ENCODE peak calls at places on chromosome 14, in four cellular contexts. T is MM.1S, I is lung, P is cardiac fibroblast. Z is an unnamed sample.

GRCh38 chr14:100153560-100153959 is 5.9 kb downstream of the DEGS2 start:
- DNase-seq in P (no peak), T (no peak), I (no peak), Z (no peak)

GRCh38 chr14:70416322-70416716 is 571 bp downstream of the SYNJ2BP start:
- DNase-seq in I (no peak), P (peak; percentile 19), T (no peak), Z (no peak)

GRCh38 chr14:54175298-54175942 is 218.8 kb upstream of the BMP4 start:
- DNase-seq in I (peak; percentile 75), P (peak; percentile 82), T (peak; percentile 42), Z (peak; percentile 30)

GRCh38 chr14:68140111-68140741 is 320.6 kb downstream of the RAD51B start:
- DNase-seq in I (peak; percentile 44), T (no peak), P (peak; percentile 93), Z (no peak)

GRCh38 chr14:23286904-23287479 is 1.1 kb upstream of the HOMEZ start:
- DNase-seq in T (no peak), I (no peak), P (peak; percentile 24), Z (no peak)

GRCh38 chr14:23025181-23025788 is 9.4 kb downstream of the PSMB5 start:
- DNase-seq in I (no peak), T (no peak), P (no peak), Z (no peak)

GRCh38 chr14:91911474-91912032 is 35.9 kb downstream of the FBLN5 start:
- DNase-seq in T (peak; percentile 7), I (no peak), P (peak; percentile 85), Z (peak; percentile 50)

GRCh38 chr14:67343601-67344230 is 15.9 kb downstream of the ATP6V1D start:
- DNase-seq in P (no peak), T (no peak), I (no peak), Z (no peak)

GRCh38 chr14:67268456-67269115 is 27.4 kb downstream of the PALS1 start:
- DNase-seq in I (no peak), T (no peak), P (peak; percentile 49), Z (no peak)

GRCh38 chr14:96225745-96226151 is 21.1 kb downstream of the BDKRB2 start:
- DNase-seq in P (peak; percentile 15), T (no peak), I (no peak), Z (no peak)

GRCh38 chr14:74630881-74631690 is 19.0 kb upstream of the LTBP2 start:
- DNase-seq in I (no peak), T (no peak), P (no peak), Z (no peak)

GRCh38 chr14:55373784-55374725 is 37.6 kb downstream of the ATG14 start:
- DNase-seq in P (peak; percentile 9), T (no peak), I (no peak), Z (peak; percentile 50)

GRCh38 chr14:75156901-75157300 is 19.5 kb downstream of the TMED10 start:
- DNase-seq in T (no peak), P (no peak), I (no peak), Z (no peak)

GRCh38 chr14:74756326-74756725 is 6.8 kb upstream of the YLPM1 start:
- DNase-seq in I (no peak), P (no peak), T (no peak), Z (no peak)

GRCh38 chr14:62914025-62914424 is 131.2 kb downstream of the KCNH5 start:
- DNase-seq in P (no peak), I (no peak), T (no peak), Z (no peak)

GRCh38 chr14:51006781-51007211 is 62.5 kb upstream of the PYGL start:
- DNase-seq in T (no peak), P (peak; percentile 64), I (peak; percentile 34), Z (no peak)

GRCh38 chr14:30528778-30529642 is 29.9 kb upstream of the G2E3 start:
- DNase-seq in P (no peak), T (no peak), I (no peak), Z (no peak)

GRCh38 chr14:93857500-93857899 is 69.2 kb upstream of the PRIMA1 start:
- DNase-seq in P (no peak), T (no peak), I (no peak), Z (no peak)

GRCh38 chr14:75928587-75929230 is 53.1 kb downstream of the TGFB3 start:
- DNase-seq in I (no peak), T (no peak), P (peak; percentile 48), Z (no peak)

GRCh38 chr14:45838597-45838996 is 585.6 kb upstream of the MIS18BP1 start:
- DNase-seq in T (no peak), I (no peak), P (no peak), Z (peak; percentile 4)

GRCh38 chr14:86604546-86604945 is 1074.6 kb downstream of the FLRT2 start:
- DNase-seq in P (no peak), T (peak; percentile 11), I (no peak), Z (no peak)

GRCh38 chr14:68312884-68313725 is 479.8 kb downstream of the ZFP36L1 start:
- DNase-seq in T (peak; percentile 14), I (no peak), P (no peak), Z (peak; percentile 44)

GRCh38 chr14:68284333-68284732 is 464.8 kb downstream of the RAD51B start:
- DNase-seq in P (peak; percentile 89), T (no peak), I (no peak), Z (no peak)

GRCh38 chr14:41289025-41289424 is 317.7 kb upstream of the LRFN5 start:
- DNase-seq in I (no peak), T (no peak), P (no peak), Z (no peak)
- TF ChIP-seq CTCF in I (no peak), T (no peak), P (no peak), Z (no peak)

GRCh38 chr14:103031956-103032355 is 25.4 kb downstream of the CDC42BPB start:
- DNase-seq in T (no peak), I (no peak), P (no peak), Z (no peak)
- TF ChIP-seq CTCF in T (no peak), I (no peak), P (no peak), Z (no peak)

DNA sequence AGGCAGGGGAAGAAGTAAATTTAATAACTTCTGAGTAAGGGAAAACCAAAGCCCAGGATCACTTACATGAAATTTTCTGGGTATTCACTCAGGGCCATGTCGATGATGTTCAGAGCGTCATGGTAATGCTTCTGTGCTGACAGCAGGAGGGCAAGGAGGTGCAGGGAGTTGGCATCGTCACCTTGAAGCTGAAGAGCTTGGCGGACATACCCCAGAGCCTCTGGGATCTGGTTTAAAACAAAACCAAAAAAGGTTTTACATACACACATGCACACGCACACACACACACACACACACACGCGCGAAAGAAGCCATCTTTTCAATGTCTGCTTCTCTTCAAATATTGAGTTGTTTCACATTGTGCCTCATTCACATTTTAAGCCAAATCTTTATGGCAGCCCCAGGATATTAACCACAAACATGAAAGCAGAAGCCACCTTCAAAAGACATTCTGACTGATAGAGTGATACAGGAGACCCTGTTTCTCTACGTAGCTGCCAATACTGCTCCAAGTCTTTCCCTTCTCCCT is 172.2 kb downstream of the TTC7B start:
- DNase-seq in P (no peak), T (no peak), I (no peak), Z (no peak)
- TF ChIP-seq CTCF in P (no peak), T (no peak), I (no peak), Z (no peak)

DNA sequence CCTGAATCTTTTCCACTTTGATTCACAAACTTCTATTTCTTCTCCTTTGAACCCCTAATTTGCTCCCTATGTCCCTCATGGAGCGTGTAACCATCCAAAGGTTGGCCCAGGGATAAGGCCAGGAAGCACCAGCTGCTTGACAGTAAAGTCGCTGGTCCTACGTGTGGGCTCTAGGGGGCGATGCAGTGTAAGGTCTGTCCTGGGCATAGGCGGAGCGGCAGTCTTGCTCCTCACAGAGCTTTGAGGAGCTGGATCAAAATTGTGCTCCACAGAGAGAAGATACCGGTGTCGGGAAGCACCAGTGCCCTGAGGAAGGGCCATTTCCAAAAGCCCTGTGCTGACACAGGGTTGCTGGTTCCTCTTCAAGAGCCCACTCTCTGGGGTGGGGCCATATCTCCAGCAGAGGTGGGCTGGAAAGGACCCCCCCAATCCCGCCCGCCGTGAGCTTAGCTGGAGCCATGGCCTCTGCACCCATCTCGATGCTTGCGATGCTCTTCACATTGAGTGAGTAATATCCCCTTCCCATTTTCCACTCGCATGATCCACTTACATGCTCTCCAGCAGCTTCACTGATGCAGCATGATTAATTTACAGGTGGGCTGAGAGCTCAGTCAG is 49.9 kb upstream of the OR4E1 start:
- DNase-seq in T (peak; percentile 75), I (no peak), P (no peak), Z (peak; percentile 7)
- TF ChIP-seq CTCF in T (peak; percentile 69), I (no peak), P (peak; percentile 16), Z (peak; percentile 34)

GRCh38 chr14:105664691-105665090 is 138.3 kb downstream of the TMEM121 start:
- DNase-seq in P (no peak), T (no peak), I (no peak), Z (no peak)
- TF ChIP-seq CTCF in P (no peak), T (no peak), I (no peak), Z (no peak)

GRCh38 chr14:103725739-103726395 is 10.3 kb downstream of the ZFYVE21 start:
- DNase-seq in P (no peak), I (no peak), T (no peak), Z (no peak)
- TF ChIP-seq CTCF in P (no peak), I (no peak), T (no peak), Z (no peak)

GRCh38 chr14:90495357-90496276 is 98.8 kb downstream of the CALM1 start:
- DNase-seq in T (peak; percentile 45), I (no peak), P (peak; percentile 74), Z (peak; percentile 83)
- TF ChIP-seq CTCF in T (no peak), I (no peak), P (no peak), Z (no peak)

GRCh38 chr14:104081493-104081835 is 4.0 kb upstream of the ASPG start:
- DNase-seq in P (no peak), T (no peak), I (no peak), Z (no peak)

GRCh38 chr14:104082807-104083206 is 2.7 kb upstream of the ASPG start:
- DNase-seq in I (peak; percentile 65), T (no peak), P (no peak), Z (no peak)

GRCh38 chr14:104084251-104085002 is 1.1 kb upstream of the ASPG start:
- DNase-seq in I (no peak), P (peak; percentile 55), T (no peak), Z (peak; percentile 20)

GRCh38 chr14:104080557-104081492 is 4.7 kb upstream of the ASPG start:
- DNase-seq in T (no peak), I (no peak), P (no peak), Z (no peak)

GRCh38 chr14:104081951-104082464 is 3.5 kb upstream of the ASPG start:
- DNase-seq in I (no peak), T (no peak), P (no peak), Z (peak; percentile 22)
- TF ChIP-seq CTCF in I (no peak), T (no peak), P (no peak), Z (no peak)

Z was measured in GM13977.